ENCODE peak calls at places on chromosomes 16 and 17, in seven cellular contexts. J, B, P, A, O, E and W are unnamed samples.

GRCh38 chr16:46843898-46844642 is 13.1 kb upstream of the C16orf87 start:
- DNase-seq in E (no peak), O (no peak), B (no peak), P (no peak), A (no peak), J (no peak), W (no peak)

GRCh38 chr16:50631985-50632576 is 49.0 kb downstream of the SNX20 start:
- DNase-seq in B (no peak), A (no peak), J (no peak), P (no peak), O (no peak), E (no peak), W (no peak)

GRCh38 chr17:10447035-10447931 is 22.1 kb downstream of the MYH4 start:
- DNase-seq in B (no peak), A (no peak), P (no peak), E (peak), O (no peak), J (no peak), W (no peak)

GRCh38 chr17:17816831-17817551 is 19.8 kb downstream of the SREBF1 start:
- DNase-seq in O (no peak), E (no peak), P (no peak), J (no peak), B (no peak), A (no peak), W (no peak)

GRCh38 chr17:50221500-50222480 is 20.4 kb upstream of the COL1A1 start:
- DNase-seq in E (no peak), J (no peak), A (peak), O (no peak), P (no peak), B (no peak), W (peak)

GRCh38 chr16:69107311-69107962 is 2.0 kb downstream of the HAS3 start:
- DNase-seq in E (peak), P (peak), O (no peak), B (no peak), A (no peak), J (peak), W (no peak)

GRCh38 chr16:9144106-9144505 is 52.7 kb downstream of the HAPSTR1 start:
- DNase-seq in E (no peak), J (no peak), P (no peak), B (no peak), O (no peak), A (no peak), W (no peak)

GRCh38 chr17:17061516-17061915 is 19.3 kb downstream of the MPRIP start:
- DNase-seq in E (no peak), A (no peak), P (no peak), B (no peak), J (no peak), O (no peak), W (peak)

GRCh38 chr17:80347948-80348351 is 67.0 kb upstream of the ENDOV start:
- DNase-seq in B (no peak), E (no peak), J (no peak), O (no peak), P (no peak), A (no peak), W (no peak)

GRCh38 chr17:5042152-5043022 is 7.2 kb upstream of the SLC52A1 start:
- DNase-seq in P (no peak), B (no peak), A (no peak), O (no peak), J (no peak), E (no peak), W (no peak)

GRCh38 chr17:47802341-47803022 is 19.1 kb downstream of the OSBPL7 start:
- DNase-seq in A (peak), P (no peak), J (peak), E (peak), O (peak), B (no peak), W (no peak)

GRCh38 chr17:15262291-15263205 is 2.6 kb downstream of the PMP22 start:
- DNase-seq in J (peak), A (no peak), O (no peak), B (peak), P (peak), E (peak), W (peak)

GRCh38 chr16:11094075-11094593 is 149.8 kb downstream of the CLEC16A start:
- DNase-seq in E (no peak), J (no peak), P (no peak), O (peak), B (peak), A (peak), W (peak)

GRCh38 chr17:20924306-20924705 is 118.5 kb downstream of the USP22 start:
- DNase-seq in O (no peak), J (no peak), P (no peak), A (no peak), E (no peak), B (no peak), W (no peak)

GRCh38 chr17:77503916-77504651 is 363.3 kb downstream of the SEC14L1 start:
- DNase-seq in E (no peak), A (no peak), P (no peak), J (no peak), B (no peak), O (no peak), W (peak)

GRCh38 chr16:3074860-3075545 is 9.6 kb downstream of the IL32 start:
- DNase-seq in J (no peak), P (no peak), B (no peak), A (no peak), O (peak), E (no peak), W (no peak)

GRCh38 chr16:77548766-77549165 is 113.9 kb upstream of the ADAMTS18 start:
- DNase-seq in A (no peak), J (no peak), B (no peak), E (no peak), P (no peak), O (no peak), W (no peak)

GRCh38 chr16:58716468-58716867 is 17.6 kb downstream of the GOT2 start:
- DNase-seq in E (no peak), A (no peak), J (no peak), O (no peak), P (no peak), B (peak), W (no peak)

GRCh38 chr16:69187891-69188451 is 1.0 kb downstream of the SNTB2 start:
- DNase-seq in O (peak), J (peak), P (peak), E (peak), B (no peak), A (peak), W (peak)

GRCh38 chr17:75681289-75681688 is 14.2 kb downstream of the SAP30BP start:
- DNase-seq in J (no peak), A (peak), E (no peak), B (no peak), O (no peak), P (no peak), W (no peak)

DNA sequence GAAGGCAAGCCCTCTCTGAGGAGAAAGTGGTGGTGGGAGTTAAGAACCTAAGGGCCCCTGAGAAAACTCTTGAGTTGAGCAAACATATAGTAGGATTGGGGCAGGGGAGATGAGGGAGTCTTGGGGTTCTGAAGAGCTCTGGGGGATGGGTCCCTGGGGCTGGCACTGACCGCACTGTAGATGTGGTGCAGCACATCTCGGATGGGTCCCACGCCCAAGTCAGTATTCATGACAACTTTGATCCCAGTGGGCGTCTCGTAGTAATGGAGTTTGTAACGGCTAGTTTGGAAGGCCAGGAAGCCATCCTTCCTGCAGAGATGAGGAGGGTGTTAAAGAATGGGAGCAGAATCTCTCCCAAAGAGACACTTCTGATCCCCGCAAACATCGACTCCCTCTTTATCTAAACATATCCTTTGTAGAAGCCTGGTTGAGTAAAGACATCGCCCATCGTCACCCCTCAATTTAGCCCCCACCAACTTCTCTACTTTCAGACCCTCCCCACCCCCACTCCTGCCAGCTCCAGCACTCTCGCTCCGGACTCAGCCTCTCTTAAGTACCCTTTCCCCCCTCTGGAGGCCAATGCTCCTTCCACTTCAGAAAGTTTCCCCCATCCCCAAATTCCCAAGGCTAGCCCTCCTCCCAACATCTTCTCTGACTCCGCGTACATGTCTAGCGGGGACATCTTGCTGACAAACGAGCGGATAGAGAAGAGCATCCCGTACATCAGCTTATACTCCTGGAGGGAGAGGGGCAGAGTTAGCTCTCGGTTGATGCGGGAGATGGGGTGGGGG is 710 bp downstream of the TRAPPC1 start:
- DNase-seq in B (no peak), A (no peak), P (no peak), J (no peak), O (no peak), E (no peak), W (no peak)
- H3K27ac ChIP-seq in B (no peak), A (no peak), P (peak), J (peak), O (peak), E (peak), W (peak)

GRCh38 chr17:66443601-66444000 is 141.2 kb downstream of the PRKCA start:
- DNase-seq in E (no peak), A (no peak), B (no peak), P (no peak), O (no peak), J (no peak), W (no peak)

GRCh38 chr17:66446419-66446818 is 144.0 kb downstream of the PRKCA start:
- DNase-seq in J (no peak), E (no peak), P (no peak), A (no peak), O (peak), B (no peak), W (no peak)

GRCh38 chr17:66447159-66447558 is 144.7 kb downstream of the PRKCA start:
- DNase-seq in P (no peak), B (no peak), J (no peak), E (no peak), A (no peak), O (no peak), W (no peak)

GRCh38 chr17:66444001-66444400 is 141.6 kb downstream of the PRKCA start:
- DNase-seq in P (no peak), B (no peak), E (no peak), J (no peak), O (no peak), A (no peak), W (no peak)

GRCh38 chr17:66445229-66445628 is 142.8 kb downstream of the PRKCA start:
- DNase-seq in E (no peak), J (no peak), B (no peak), P (no peak), A (no peak), O (no peak), W (no peak)
- H3K27ac ChIP-seq in E (no peak), J (no peak), B (no peak), P (no peak), A (no peak), O (no peak), W (no peak)

GRCh38 chr17:2212328-2212981 is 91.1 kb downstream of the SMG6 start:
- DNase-seq in E (no peak), O (no peak), J (no peak), P (peak), B (no peak), A (peak), W (peak)

GRCh38 chr17:2214887-2215615 is 88.5 kb downstream of the SMG6 start:
- DNase-seq in A (no peak), B (no peak), O (peak), E (no peak), J (no peak), P (peak), W (peak)

GRCh38 chr17:2213291-2213960 is 90.2 kb downstream of the SMG6 start:
- DNase-seq in J (no peak), O (no peak), A (no peak), E (no peak), B (no peak), P (no peak), W (peak)

GRCh38 chr17:2215616-2216364 is 87.8 kb downstream of the SMG6 start:
- DNase-seq in O (peak), P (peak), E (no peak), B (peak), J (no peak), A (no peak), W (peak)

DNA sequence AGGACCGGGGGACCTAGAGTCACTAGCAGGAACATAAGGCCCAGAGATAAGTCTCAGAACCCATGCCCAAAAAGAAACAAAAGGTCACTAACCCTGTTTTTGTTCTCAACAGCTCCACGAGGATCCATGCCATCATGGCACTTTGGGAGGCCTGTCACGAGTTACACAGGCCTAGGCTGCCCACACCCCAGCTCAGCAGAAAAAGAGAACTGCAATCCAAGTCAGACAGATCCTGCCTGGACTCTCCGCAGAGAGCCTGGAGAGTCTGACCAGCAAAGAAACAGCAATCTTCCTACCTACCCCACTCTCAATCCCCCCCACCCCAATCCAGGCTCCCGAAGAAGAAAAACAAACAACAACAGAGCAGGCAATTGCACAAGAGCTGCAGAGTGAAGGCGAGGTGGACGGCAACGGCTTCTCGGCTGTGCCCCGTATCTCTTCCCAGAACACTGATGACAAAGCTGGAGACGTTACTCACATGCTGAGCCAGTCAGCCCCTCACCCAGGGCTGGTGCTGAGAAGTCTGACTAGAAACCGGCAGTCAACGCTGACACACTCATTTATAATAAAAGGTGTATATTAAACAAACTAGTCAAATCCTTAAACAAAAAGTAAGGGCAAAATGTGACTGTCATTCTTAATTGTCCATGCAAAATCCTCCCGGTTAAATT is 89.4 kb downstream of the SMG6 start:
- DNase-seq in O (no peak), B (peak), J (no peak), A (no peak), E (no peak), P (peak), W (peak)
- H3K27ac ChIP-seq in O (no peak), B (peak), J (no peak), A (no peak), E (no peak), P (peak), W (peak)

DNA sequence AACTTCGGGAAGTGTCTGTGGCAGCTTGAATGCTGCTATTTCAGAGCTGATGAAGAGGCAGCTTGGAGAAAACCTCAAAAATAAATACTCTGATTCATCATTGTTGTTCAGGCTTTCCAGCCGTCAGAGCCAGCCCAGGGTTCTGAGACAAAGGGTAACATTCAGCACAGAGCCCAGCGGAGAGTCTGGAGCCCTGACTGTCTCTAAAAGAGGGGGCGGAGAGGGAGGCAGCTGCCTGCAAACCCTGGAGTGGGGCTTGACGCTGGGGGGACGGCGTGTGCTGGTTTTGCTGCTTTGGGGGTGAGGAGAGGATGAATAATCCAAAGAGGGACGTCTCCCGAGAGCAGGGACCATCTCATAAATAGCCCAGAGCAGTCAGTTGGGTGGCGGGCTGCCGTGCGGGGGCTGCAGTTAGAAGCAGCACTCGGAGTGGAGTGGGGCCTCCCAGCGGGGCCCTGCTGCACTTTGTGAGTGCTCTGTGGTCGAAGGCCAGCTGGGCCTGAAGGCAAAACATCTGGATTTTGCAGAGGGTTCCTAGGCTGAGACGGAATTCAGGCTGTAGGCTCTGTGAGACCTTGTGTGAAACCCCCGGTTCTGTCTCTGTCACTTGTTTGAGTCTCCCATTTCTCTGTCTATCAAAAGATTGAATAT is 237.8 kb downstream of the PRKCA start:
- DNase-seq in E (no peak), P (peak), J (no peak), A (no peak), B (peak), O (peak), W (peak)
- H3K27ac ChIP-seq in E (peak), P (peak), J (no peak), A (no peak), B (peak), O (no peak), W (peak)

GRCh38 chr16:66240565-66240964 is 125.9 kb upstream of the CDH5 start:
- DNase-seq in A (no peak), O (no peak), J (no peak), E (no peak), B (no peak), P (peak), W (no peak)
- H3K27ac ChIP-seq in A (no peak), O (no peak), J (no peak), E (no peak), B (no peak), P (no peak), W (peak)

GRCh38 chr17:40115101-40115436 is 6.7 kb upstream of the MSL1 start:
- DNase-seq in P (no peak), O (no peak), E (no peak), B (no peak), A (no peak), J (no peak), W (peak)

GRCh38 chr17:40121886-40122465 is at the start of gene MSL1:
- DNase-seq in J (peak), P (peak), A (peak), B (no peak), E (peak), O (peak), W (peak)

GRCh38 chr17:40121191-40121885 is 433 bp upstream of the MSL1 start:
- DNase-seq in A (no peak), P (peak), B (no peak), E (peak), J (peak), O (peak), W (peak)

GRCh38 chr17:40113961-40114272 is 7.9 kb upstream of the MSL1 start:
- DNase-seq in A (no peak), E (no peak), B (no peak), P (no peak), O (no peak), J (no peak), W (no peak)

GRCh38 chr17:40118093-40118492 is 3.7 kb upstream of the MSL1 start:
- DNase-seq in O (no peak), P (no peak), B (no peak), J (no peak), E (no peak), A (no peak), W (no peak)
- H3K27ac ChIP-seq in O (no peak), P (no peak), B (no peak), J (no peak), E (no peak), A (no peak), W (no peak)

DNA sequence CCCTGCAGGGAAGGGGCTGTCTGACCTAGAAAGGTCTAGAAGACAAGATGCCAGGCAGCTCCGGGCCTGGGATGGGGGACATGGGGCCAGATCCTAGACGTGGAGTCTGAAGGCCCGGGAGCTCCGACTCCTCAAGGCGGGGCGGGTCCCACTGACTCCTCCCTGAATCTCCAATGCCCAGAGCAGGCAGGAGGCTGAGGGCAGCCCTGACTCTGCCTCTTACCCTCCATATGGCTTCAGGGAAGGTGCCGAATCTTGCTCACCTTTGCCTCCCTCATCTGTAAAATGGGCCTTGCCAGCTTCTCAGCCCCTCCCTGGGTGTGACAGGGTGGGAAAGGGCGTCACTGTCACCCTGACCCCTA is 14.8 kb downstream of the VASN start:
- DNase-seq in J (peak), B (no peak), P (no peak), E (no peak), A (no peak), O (no peak), W (no peak)
- H3K27ac ChIP-seq in J (no peak), B (peak), P (peak), E (no peak), A (no peak), O (no peak), W (peak)

DNA sequence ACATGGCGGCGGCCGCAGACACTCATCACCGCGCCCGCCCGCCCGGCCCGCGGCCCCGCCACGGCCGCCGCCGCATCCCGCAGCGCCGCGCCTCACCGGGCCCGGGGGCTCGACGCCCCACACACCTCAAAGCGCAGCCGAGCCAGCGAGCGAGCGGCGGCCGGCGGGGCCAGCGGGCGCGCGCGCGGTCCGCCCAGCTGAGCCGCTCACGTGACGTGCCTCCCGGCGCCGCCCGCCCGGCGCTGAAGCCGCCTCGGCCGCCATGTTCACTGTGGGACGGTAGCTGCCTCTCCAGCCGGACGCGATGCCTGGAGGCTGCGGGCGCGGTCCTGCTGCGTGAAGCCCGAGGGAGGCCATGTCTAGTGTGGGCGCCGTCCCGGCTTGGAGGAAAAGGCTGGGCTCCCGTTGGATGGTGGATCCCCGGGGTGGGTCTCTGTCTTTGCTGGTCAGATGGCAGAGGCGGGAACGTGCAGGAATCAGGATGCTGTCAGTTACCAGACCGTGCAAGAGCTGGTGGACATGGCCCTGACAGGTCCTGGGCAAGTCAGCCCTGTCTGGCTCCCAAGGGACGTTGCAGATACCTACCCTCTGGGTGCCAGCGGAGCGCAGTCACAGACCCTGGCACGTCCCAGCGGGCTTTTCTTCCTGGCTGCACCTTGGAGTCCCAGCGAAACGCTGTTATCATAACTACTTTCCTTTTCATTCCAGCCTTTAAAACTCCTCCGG is at the start of gene USP31:
- DNase-seq in P (peak), A (peak), E (peak), B (peak), J (peak), O (peak), W (peak)
- H3K27ac ChIP-seq in P (peak), A (no peak), E (peak), B (no peak), J (peak), O (no peak), W (peak)